ENCODE peak calls at places on chromosomes 3 and 15, in six cellular contexts. Z, F, D, O, B and Y are unnamed samples.

GRCh38 chr3:160038862-160039562 is 50.4 kb downstream of the IL12A start:
- DNase-seq in B (peak; percentile 20), O (peak; percentile 54), D (peak; percentile 21), F (peak; percentile 37), Z (no peak), Y (peak; percentile 21)

GRCh38 chr3:113677745-113678144 is 18.7 kb downstream of the USF3 start:
- DNase-seq in B (no peak), Z (no peak), D (no peak), F (no peak), O (no peak), Y (no peak)

GRCh38 chr3:130514671-130515070 is 2.3 kb upstream of the COL6A6 start:
- DNase-seq in D (no peak), O (no peak), B (no peak), Z (no peak), F (no peak), Y (no peak)

GRCh38 chr3:151130437-151130836 is 45.0 kb downstream of the MED12L start:
- DNase-seq in Z (no peak), B (no peak), O (no peak), D (no peak), F (no peak), Y (no peak)

GRCh38 chr3:52429779-52430415 is 15.0 kb downstream of the SEMA3G start:
- DNase-seq in F (no peak), D (no peak), O (no peak), Z (no peak), B (no peak), Y (no peak)

GRCh38 chr3:71645140-71645539 is 61.6 kb upstream of the FOXP1 start:
- DNase-seq in F (no peak), B (no peak), O (no peak), Z (no peak), D (no peak), Y (no peak)

GRCh38 chr15:44144193-44144592 is 50.9 kb downstream of the FRMD5 start:
- DNase-seq in F (no peak), B (no peak), O (no peak), Z (no peak), D (no peak), Y (no peak)

GRCh38 chr3:14605744-14606143 is 45.8 kb upstream of the CCDC174 start:
- DNase-seq in F (no peak), D (no peak), B (no peak), O (no peak), Z (no peak), Y (no peak)

GRCh38 chr3:136678981-136679380 is 73.2 kb downstream of the STAG1 start:
- DNase-seq in D (no peak), Z (no peak), O (peak; percentile 38), B (no peak), F (no peak), Y (no peak)

GRCh38 chr3:123602325-123602724 is 17.5 kb upstream of the HACD2 start:
- DNase-seq in F (no peak), B (no peak), O (no peak), Z (peak; percentile 79), D (no peak), Y (no peak)

GRCh38 chr3:106126016-106126525 is 257.3 kb upstream of the CBLB start:
- DNase-seq in B (no peak), F (no peak), O (no peak), Z (no peak), D (no peak), Y (no peak)

GRCh38 chr15:46344115-46344749 is 709.4 kb downstream of the SQOR start:
- DNase-seq in Z (no peak), F (no peak), O (no peak), B (no peak), D (no peak), Y (no peak)